ENCODE peak calls at places on chromosomes 1 and 21, in eight cellular contexts. One of them, this sample, is unnamed.

GRCh38 chr1:2466834-2467554 is 9.1 kb upstream of the PLCH2 start:
- DNase-seq in tibial nerve: no peak
- DNase-seq in CD8-positive, alpha-beta T cell: no peak
- DNase-seq in lung: no peak
- DNase-seq in lower lobe of right lung: no peak
- DNase-seq in uterus: no peak
- DNase-seq in HCT116: no peak
- DNase-seq in ovary: no peak
- DNase-seq in this sample: no peak

GRCh38 chr1:116373451-116374339 is 651 bp downstream of the ATP1A1 start:
- DNase-seq in tibial nerve: peak; percentile 50
- DNase-seq in CD8-positive, alpha-beta T cell: peak; percentile 37
- DNase-seq in lung: peak; percentile 73
- DNase-seq in lower lobe of right lung: peak; percentile 87
- DNase-seq in uterus: peak; percentile 71
- DNase-seq in HCT116: no peak
- DNase-seq in ovary: peak; percentile 76
- DNase-seq in this sample: peak; percentile 61

GRCh38 chr1:201578008-201578888 is 39.3 kb downstream of the NAV1 start:
- DNase-seq in tibial nerve: no peak
- DNase-seq in CD8-positive, alpha-beta T cell: no peak
- DNase-seq in lung: no peak
- DNase-seq in lower lobe of right lung: no peak
- DNase-seq in uterus: no peak
- DNase-seq in HCT116: no peak
- DNase-seq in ovary: no peak
- DNase-seq in this sample: no peak

GRCh38 chr1:113860891-113861290 is 10.6 kb downstream of the PTPN22 start:
- DNase-seq in tibial nerve: no peak
- DNase-seq in CD8-positive, alpha-beta T cell: no peak
- DNase-seq in lung: no peak
- DNase-seq in lower lobe of right lung: no peak
- DNase-seq in uterus: no peak
- DNase-seq in HCT116: no peak
- DNase-seq in ovary: no peak
- DNase-seq in this sample: no peak

GRCh38 chr1:151577173-151577572 is 34.7 kb upstream of the SNX27 start:
- DNase-seq in tibial nerve: no peak
- DNase-seq in CD8-positive, alpha-beta T cell: no peak
- DNase-seq in lung: no peak
- DNase-seq in lower lobe of right lung: no peak
- DNase-seq in uterus: no peak
- DNase-seq in HCT116: no peak
- DNase-seq in ovary: no peak
- DNase-seq in this sample: no peak

GRCh38 chr1:59223943-59224639 is 72.8 kb upstream of the FGGY start:
- DNase-seq in tibial nerve: no peak
- DNase-seq in CD8-positive, alpha-beta T cell: no peak
- DNase-seq in lung: no peak
- DNase-seq in lower lobe of right lung: no peak
- DNase-seq in uterus: no peak
- DNase-seq in HCT116: no peak
- DNase-seq in ovary: no peak
- DNase-seq in this sample: no peak

GRCh38 chr1:155827450-155827849 is 29.6 kb downstream of the GON4L start:
- DNase-seq in tibial nerve: no peak
- DNase-seq in CD8-positive, alpha-beta T cell: no peak
- DNase-seq in lung: no peak
- DNase-seq in lower lobe of right lung: no peak
- DNase-seq in uterus: no peak
- DNase-seq in HCT116: no peak
- DNase-seq in ovary: no peak
- DNase-seq in this sample: no peak

GRCh38 chr1:211132681-211133392 is 1.1 kb downstream of the KCNH1 start:
- DNase-seq in tibial nerve: no peak
- DNase-seq in CD8-positive, alpha-beta T cell: no peak
- DNase-seq in lung: no peak
- DNase-seq in lower lobe of right lung: no peak
- DNase-seq in uterus: no peak
- DNase-seq in HCT116: no peak
- DNase-seq in ovary: no peak
- DNase-seq in this sample: peak; percentile 41

GRCh38 chr1:111725192-111725591 is 14.0 kb downstream of the INKA2 start:
- DNase-seq in tibial nerve: no peak
- DNase-seq in CD8-positive, alpha-beta T cell: no peak
- DNase-seq in lung: no peak
- DNase-seq in lower lobe of right lung: no peak
- DNase-seq in uterus: no peak
- DNase-seq in HCT116: no peak
- DNase-seq in ovary: no peak
- DNase-seq in this sample: no peak

GRCh38 chr1:48683878-48684277 is 92.8 kb downstream of the BEND5 start:
- DNase-seq in tibial nerve: no peak
- DNase-seq in CD8-positive, alpha-beta T cell: no peak
- DNase-seq in lung: no peak
- DNase-seq in lower lobe of right lung: no peak
- DNase-seq in uterus: no peak
- DNase-seq in HCT116: no peak
- DNase-seq in ovary: no peak
- DNase-seq in this sample: no peak

GRCh38 chr1:211133393-211133840 is 531 bp downstream of the KCNH1 start:
- DNase-seq in tibial nerve: no peak
- DNase-seq in CD8-positive, alpha-beta T cell: peak; percentile 4
- DNase-seq in lung: no peak
- DNase-seq in lower lobe of right lung: no peak
- DNase-seq in uterus: no peak
- DNase-seq in HCT116: no peak
- DNase-seq in ovary: no peak
- DNase-seq in this sample: peak; percentile 47

GRCh38 chr1:27000817-27001460 is 7.4 kb downstream of the TRNP1 start:
- DNase-seq in tibial nerve: no peak
- DNase-seq in CD8-positive, alpha-beta T cell: no peak
- DNase-seq in lung: no peak
- DNase-seq in lower lobe of right lung: no peak
- DNase-seq in uterus: peak; percentile 61
- DNase-seq in HCT116: no peak
- DNase-seq in ovary: no peak
- DNase-seq in this sample: no peak

GRCh38 chr1:201964266-201964665 is 9.0 kb downstream of the TIMM17A start:
- DNase-seq in tibial nerve: no peak
- DNase-seq in CD8-positive, alpha-beta T cell: no peak
- DNase-seq in lung: no peak
- DNase-seq in lower lobe of right lung: no peak
- DNase-seq in uterus: no peak
- DNase-seq in HCT116: no peak
- DNase-seq in ovary: no peak
- DNase-seq in this sample: no peak

GRCh38 chr1:210723646-210724045 is 394.9 kb downstream of the HHAT start:
- DNase-seq in tibial nerve: no peak
- DNase-seq in CD8-positive, alpha-beta T cell: no peak
- DNase-seq in lung: no peak
- DNase-seq in lower lobe of right lung: no peak
- DNase-seq in uterus: no peak
- DNase-seq in HCT116: no peak
- DNase-seq in ovary: no peak
- DNase-seq in this sample: no peak

GRCh38 chr21:22993822-22994574 is 1995.8 kb downstream of the NCAM2 start:
- DNase-seq in tibial nerve: no peak
- DNase-seq in CD8-positive, alpha-beta T cell: no peak
- DNase-seq in lung: no peak
- DNase-seq in lower lobe of right lung: no peak
- DNase-seq in uterus: no peak
- DNase-seq in HCT116: no peak
- DNase-seq in ovary: no peak
- DNase-seq in this sample: no peak

GRCh38 chr1:183096351-183096750 is 73.1 kb downstream of the LAMC1 start:
- DNase-seq in tibial nerve: no peak
- DNase-seq in CD8-positive, alpha-beta T cell: no peak
- DNase-seq in lung: no peak
- DNase-seq in lower lobe of right lung: no peak
- DNase-seq in uterus: no peak
- DNase-seq in HCT116: no peak
- DNase-seq in ovary: no peak
- DNase-seq in this sample: no peak
- H3K27ac ChIP-seq in tibial nerve: peak overlapping the region; percentile 48
- H3K27ac ChIP-seq in CD8-positive, alpha-beta T cell: no peak overlapping the region
- H3K27ac ChIP-seq in lung: peak overlapping the region; percentile 48
- H3K27ac ChIP-seq in lower lobe of right lung: no peak overlapping the region
- H3K27ac ChIP-seq in uterus: peak overlapping the region; percentile 21
- H3K27ac ChIP-seq in HCT116: no peak overlapping the region
- H3K27ac ChIP-seq in ovary: no peak overlapping the region
- H3K27ac ChIP-seq in this sample: no peak overlapping the region

GRCh38 chr1:40625076-40625475 is 40.4 kb downstream of the RIMS3 start:
- DNase-seq in tibial nerve: no peak
- DNase-seq in CD8-positive, alpha-beta T cell: no peak
- DNase-seq in lung: no peak
- DNase-seq in lower lobe of right lung: no peak
- DNase-seq in uterus: no peak
- DNase-seq in HCT116: no peak
- DNase-seq in ovary: no peak
- DNase-seq in this sample: no peak
- TF ChIP-seq CTCF in tibial nerve: no peak
- TF ChIP-seq CTCF in CD8-positive, alpha-beta T cell: no peak
- TF ChIP-seq CTCF in lung: no peak
- TF ChIP-seq CTCF in lower lobe of right lung: peak; percentile 25
- TF ChIP-seq CTCF in uterus: no peak
- TF ChIP-seq CTCF in HCT116: peak; percentile 39
- TF ChIP-seq CTCF in ovary: no peak
- TF ChIP-seq CTCF in this sample: peak; percentile 17

DNA sequence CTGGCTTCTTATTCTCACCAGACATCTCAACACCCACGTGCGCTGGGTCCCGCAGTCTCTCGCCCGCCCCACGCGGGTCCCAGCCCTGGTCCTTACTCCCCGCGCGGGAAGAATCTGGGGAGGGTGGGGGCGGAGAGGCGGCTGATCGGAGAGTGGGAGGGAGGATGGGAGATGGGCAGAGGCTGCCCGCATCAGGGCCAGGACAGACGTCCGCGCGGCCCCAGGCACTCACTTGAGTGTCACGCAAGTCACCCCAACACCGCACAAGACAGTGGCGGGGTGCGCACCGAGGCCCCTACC is 6.1 kb upstream of the SIM2 start:
- DNase-seq in tibial nerve: no peak
- DNase-seq in CD8-positive, alpha-beta T cell: no peak
- DNase-seq in lung: no peak
- DNase-seq in lower lobe of right lung: no peak
- DNase-seq in uterus: no peak
- DNase-seq in HCT116: no peak
- DNase-seq in ovary: no peak
- DNase-seq in this sample: no peak
- H3K4me3 ChIP-seq in tibial nerve: no peak overlapping the region
- H3K4me3 ChIP-seq in CD8-positive, alpha-beta T cell: no peak overlapping the region
- H3K4me3 ChIP-seq in lung: no peak overlapping the region
- H3K4me3 ChIP-seq in lower lobe of right lung: no peak overlapping the region
- H3K4me3 ChIP-seq in uterus: no peak overlapping the region
- H3K4me3 ChIP-seq in HCT116: no peak overlapping the region
- H3K4me3 ChIP-seq in ovary: no peak overlapping the region
- H3K4me3 ChIP-seq in this sample: no peak overlapping the region

DNA sequence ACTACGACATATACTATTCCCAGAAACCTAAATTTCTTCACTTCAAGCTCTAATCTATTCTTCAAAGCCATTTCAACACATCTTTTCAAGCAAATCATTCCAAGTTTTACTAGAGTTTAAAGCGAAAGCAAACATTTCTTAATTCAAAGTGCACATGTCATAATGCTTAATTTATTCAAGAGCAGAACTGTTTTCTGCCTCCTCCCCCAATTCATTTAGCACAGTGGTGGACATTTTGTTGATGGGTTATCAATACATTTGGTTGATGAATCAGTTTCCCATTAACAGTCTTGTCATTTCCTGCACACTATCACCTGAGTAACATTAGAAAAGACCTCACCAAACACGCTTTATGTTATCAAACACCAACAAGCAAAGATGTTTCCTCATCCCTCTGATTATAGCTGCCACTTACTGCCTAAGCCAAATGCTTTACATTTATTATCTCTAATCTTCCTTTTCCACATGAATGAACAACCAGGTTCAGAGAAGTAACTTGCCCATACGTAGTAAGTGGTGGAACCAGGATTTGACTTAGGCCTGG is 2.0 kb downstream of the SRSF4 start:
- DNase-seq in tibial nerve: no peak
- DNase-seq in CD8-positive, alpha-beta T cell: no peak
- DNase-seq in lung: no peak
- DNase-seq in lower lobe of right lung: no peak
- DNase-seq in uterus: no peak
- DNase-seq in HCT116: no peak
- DNase-seq in ovary: no peak
- DNase-seq in this sample: no peak
- H3K27ac ChIP-seq in tibial nerve: peak overlapping the region; percentile 100
- H3K27ac ChIP-seq in CD8-positive, alpha-beta T cell: peak overlapping the region; percentile 94
- H3K27ac ChIP-seq in lung: no peak overlapping the region
- H3K27ac ChIP-seq in lower lobe of right lung: peak overlapping the region; percentile 100
- H3K27ac ChIP-seq in uterus: peak overlapping the region; percentile 100
- H3K27ac ChIP-seq in HCT116: no peak overlapping the region
- H3K27ac ChIP-seq in ovary: no peak overlapping the region
- H3K27ac ChIP-seq in this sample: no peak overlapping the region

DNA sequence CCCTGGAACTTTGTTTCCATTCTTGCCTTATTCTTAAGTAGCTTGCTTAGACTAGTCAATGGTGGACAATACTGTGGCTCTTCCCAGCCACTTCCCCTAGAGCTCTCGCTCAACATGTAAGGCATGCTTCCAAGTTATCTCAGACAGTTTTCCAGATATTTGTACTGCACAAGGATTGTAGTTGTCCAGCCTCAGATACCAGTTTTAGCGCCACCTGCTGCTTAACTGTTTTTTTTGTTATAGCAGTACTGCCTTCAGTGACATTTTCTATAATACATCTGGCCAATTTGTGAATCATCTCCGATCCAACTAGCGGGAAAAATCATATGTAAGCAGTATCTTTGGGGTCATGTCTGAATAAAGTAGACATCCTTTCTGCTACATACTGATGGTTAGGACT is 346.7 kb upstream of the ADGRL4 start:
- DNase-seq in tibial nerve: no peak
- DNase-seq in CD8-positive, alpha-beta T cell: no peak
- DNase-seq in lung: no peak
- DNase-seq in lower lobe of right lung: no peak
- DNase-seq in uterus: no peak
- DNase-seq in HCT116: peak; percentile 37
- DNase-seq in ovary: no peak
- DNase-seq in this sample: no peak
- TF ChIP-seq CTCF in tibial nerve: no peak
- TF ChIP-seq CTCF in CD8-positive, alpha-beta T cell: no peak
- TF ChIP-seq CTCF in lung: peak; percentile 2
- TF ChIP-seq CTCF in lower lobe of right lung: peak; percentile 41
- TF ChIP-seq CTCF in uterus: no peak
- TF ChIP-seq CTCF in HCT116: peak; percentile 57
- TF ChIP-seq CTCF in ovary: no peak
- TF ChIP-seq CTCF in this sample: peak; percentile 27